ENCODE peak calls at places on chromosomes 5 and 9, in five cellular contexts. N, S, O, P and L are unnamed samples.

GRCh38 chr9:117413346-117414219 is 1.3 kb downstream of the ASTN2 start:
- DNase-seq in N (no peak), S (no peak), O (no peak), P (no peak), L (no peak)

GRCh38 chr5:177499842-177500241 is 2.4 kb upstream of the PDLIM7 start:
- DNase-seq in N (no peak), S (no peak), O (no peak), P (no peak), L (no peak)

GRCh38 chr5:134247411-134247810 is 21.5 kb upstream of the PPP2CA start:
- DNase-seq in N (no peak), S (no peak), O (no peak), P (peak; percentile 91), L (no peak)

GRCh38 chr9:35859310-35859994 is 10.7 kb downstream of the OR13J1 start:
- DNase-seq in N (no peak), S (no peak), O (no peak), P (peak; percentile 6), L (peak; percentile 74)

GRCh38 chr9:107284636-107285035 is 1.6 kb downstream of the RAD23B start:
- DNase-seq in N (no peak), S (no peak), O (no peak), P (no peak), L (no peak)

GRCh38 chr5:125487231-125487630 is 740.8 kb upstream of the ZNF608 start:
- DNase-seq in N (no peak), S (no peak), O (no peak), P (peak; percentile 58), L (no peak)

GRCh38 chr9:121658166-121658565 is 6.7 kb downstream of the DAB2IP start:
- DNase-seq in N (peak; percentile 41), S (no peak), O (peak; percentile 61), P (no peak), L (no peak)

GRCh38 chr9:124657526-124657925 is 113.6 kb downstream of the NR6A1 start:
- DNase-seq in N (no peak), S (no peak), O (no peak), P (no peak), L (no peak)

GRCh38 chr5:72817076-72817476 is 615 bp downstream of the TNPO1 start:
- DNase-seq in N (peak; percentile 54), S (peak; percentile 30), O (peak; percentile 51), P (peak; percentile 68), L (peak; percentile 77)

GRCh38 chr5:180344393-180344999 is 8.6 kb downstream of the GFPT2 start:
- DNase-seq in N (no peak), S (no peak), O (no peak), P (no peak), L (no peak)

GRCh38 chr9:91185193-91185886 is 176.4 kb downstream of the AUH start:
- DNase-seq in N (no peak), S (no peak), O (no peak), P (no peak), L (no peak)

GRCh38 chr5:154010660-154011059 is 28.1 kb downstream of the FAM114A2 start:
- DNase-seq in N (no peak), S (no peak), O (no peak), P (no peak), L (no peak)

GRCh38 chr9:35105571-35106342 is 2.8 kb upstream of the STOML2 start:
- DNase-seq in N (no peak), S (no peak), O (no peak), P (no peak), L (no peak)

GRCh38 chr9:130680836-130681768 is 12.5 kb upstream of the EXOSC2 start:
- DNase-seq in N (peak; percentile 67), S (peak; percentile 47), O (peak; percentile 56), P (peak; percentile 91), L (peak; percentile 87)

GRCh38 chr5:96875805-96876291 is 452 bp upstream of the ERAP2 start:
- DNase-seq in N (no peak), S (no peak), O (no peak), P (no peak), L (no peak)
- H3K27ac ChIP-seq in N (peak overlapping the region; percentile 86), S (peak overlapping the region; percentile 78), O (peak overlapping the region; percentile 77), P (no peak overlapping the region), L (peak overlapping the region; percentile 84)

GRCh38 chr5:108857905-108858304 is 110.2 kb downstream of the FER start:
- DNase-seq in N (no peak), S (no peak), O (no peak), P (no peak), L (no peak)

DNA sequence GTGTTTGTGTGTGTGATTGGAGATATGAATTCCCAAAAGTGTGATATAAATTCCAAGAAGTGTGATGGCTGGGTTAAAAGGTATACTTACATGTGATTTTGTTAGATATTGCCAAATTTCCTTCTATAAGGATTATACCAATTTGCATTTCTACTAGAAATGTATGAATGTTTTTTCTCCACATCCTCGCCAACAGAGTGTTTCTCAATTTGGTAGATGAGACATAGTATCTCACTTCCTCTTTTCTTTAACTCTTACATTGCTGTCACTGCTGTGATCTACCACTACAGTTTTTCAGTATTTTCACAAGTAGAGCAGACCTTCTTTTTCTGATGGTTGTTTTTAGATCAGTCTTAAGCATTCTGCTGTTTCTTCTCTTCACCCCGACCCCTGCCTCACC is 111.3 kb downstream of the FER start:
- DNase-seq in N (no peak), S (no peak), O (no peak), P (peak; percentile 61), L (no peak)
- H3K4me1 ChIP-seq in N (peaks cover 4% of the 10 kb centered on the region), S (no peaks in the 10 kb centered on the region), O (no peaks in the 10 kb centered on the region), P (no peaks in the 10 kb centered on the region), L (no peaks in the 10 kb centered on the region)

GRCh38 chr5:83015676-83016075 is 61.5 kb downstream of the TMEM167A start:
- DNase-seq in N (no peak), S (no peak), O (no peak), P (no peak), L (no peak)

GRCh38 chr5:83006683-83007283 is 70.4 kb downstream of the TMEM167A start:
- DNase-seq in N (no peak), S (no peak), O (no peak), P (no peak), L (no peak)

GRCh38 chr5:83009408-83009807 is 67.8 kb downstream of the TMEM167A start:
- DNase-seq in N (no peak), S (no peak), O (no peak), P (no peak), L (no peak)

GRCh38 chr5:83007755-83008154 is 69.4 kb downstream of the TMEM167A start:
- DNase-seq in N (no peak), S (no peak), O (no peak), P (no peak), L (no peak)

GRCh38 chr5:83011990-83012389 is 65.2 kb downstream of the TMEM167A start:
- DNase-seq in N (no peak), S (no peak), O (no peak), P (no peak), L (no peak)
- TF ChIP-seq CTCF in N (no peak), S (no peak), O (no peak), P (no peak), L (no peak)

DNA sequence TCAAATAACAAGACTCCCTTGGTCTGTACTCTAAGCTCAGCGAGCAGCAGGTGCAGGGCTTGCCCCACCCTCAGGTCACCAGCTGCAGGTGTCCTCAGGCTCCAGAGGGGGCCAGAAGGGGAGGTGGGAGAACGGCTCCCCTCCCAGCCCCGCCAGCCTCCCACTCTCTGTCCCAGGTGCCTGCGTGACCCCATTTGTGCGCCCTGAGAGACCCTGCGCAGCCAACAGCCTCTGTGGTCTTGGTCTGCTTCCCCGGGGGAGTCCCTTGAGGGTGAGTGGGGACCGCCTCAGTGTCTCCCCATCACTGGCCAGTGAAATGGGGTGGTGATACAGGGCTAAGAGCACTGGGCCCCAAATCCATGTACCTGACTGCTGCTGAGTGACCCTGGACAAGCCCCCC is 62.3 kb upstream of the STXBP1 start:
- DNase-seq in N (no peak), S (peak; percentile 1), O (no peak), P (no peak), L (no peak)
- H3K27ac ChIP-seq in N (no peak overlapping the region), S (no peak overlapping the region), O (no peak overlapping the region), P (no peak overlapping the region), L (no peak overlapping the region)

DNA sequence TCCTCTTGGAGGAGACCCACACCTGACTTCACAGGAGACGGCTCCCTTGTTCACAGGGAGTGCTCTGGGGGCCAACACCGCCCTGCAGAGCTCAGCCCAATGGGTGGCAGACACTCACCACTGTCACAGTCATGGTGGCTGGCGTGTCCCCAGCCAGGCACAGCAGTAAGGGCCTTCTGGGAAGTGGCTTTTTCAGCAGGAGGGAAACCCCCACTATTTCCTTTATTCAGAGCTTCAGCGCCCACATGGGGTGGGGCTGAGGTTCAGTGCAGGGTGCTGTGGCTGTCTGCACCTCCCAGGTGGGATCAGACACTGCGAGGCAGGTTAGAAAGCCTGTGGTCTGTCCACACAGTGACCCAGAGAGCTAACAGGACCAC is 3.6 kb upstream of the SNAPC4 start:
- DNase-seq in N (no peak), S (peak; percentile 81), O (no peak), P (no peak), L (no peak)
- H3K4me1 ChIP-seq in N (peaks cover 26% of the 10 kb centered on the region), S (peaks cover 55% of the 10 kb centered on the region), O (peaks cover 18% of the 10 kb centered on the region), P (no peaks in the 10 kb centered on the region), L (peaks cover 9% of the 10 kb centered on the region)

GRCh38 chr5:157362982-157363381 is 97.0 kb upstream of the NIPAL4 start:
- DNase-seq in N (no peak), S (no peak), O (no peak), P (no peak), L (no peak)

GRCh38 chr5:157369507-157369906 is 90.5 kb upstream of the NIPAL4 start:
- DNase-seq in N (no peak), S (no peak), O (no peak), P (no peak), L (no peak)

GRCh38 chr5:157370967-157371366 is 89.0 kb upstream of the NIPAL4 start:
- DNase-seq in N (no peak), S (no peak), O (no peak), P (no peak), L (no peak)

GRCh38 chr5:157365732-157366131 is 94.3 kb upstream of the NIPAL4 start:
- DNase-seq in N (no peak), S (no peak), O (no peak), P (no peak), L (no peak)

GRCh38 chr5:157366741-157367684 is 93.0 kb upstream of the NIPAL4 start:
- DNase-seq in N (no peak), S (no peak), O (peak; percentile 28), P (peak; percentile 89), L (no peak)
- TF ChIP-seq CTCF in N (peak; percentile 51), S (no peak), O (peak; percentile 36), P (peak; percentile 77), L (peak; percentile 47)